ENCODE peak calls at places on chromosomes 2 and 18, in seven cellular contexts. W is transverse colon; O is endothelial cell of umbilical vein; P is NCI-H1105 treated with DMSO at 0.1 percent for 48 hours; K is activated CD4-positive, alpha-beta T cell treated with anti-CD3 and anti-CD28 coated beads, Interleukin-2, amount 50 U/mL, for 1 hour; X is Calu3; A is ELF-1. M is an unnamed sample.

GRCh38 chr2:43020990-43021677 is 205.3 kb downstream of the ZFP36L2 start:
- DNase-seq in P (no peak), K (no peak), W (no peak), O (no peak), A (no peak), X (no peak), M (no peak)

GRCh38 chr18:9595197-9595596 is 19.2 kb downstream of the PPP4R1 start:
- DNase-seq in A (no peak), W (no peak), X (no peak), K (no peak), P (no peak), O (peak; percentile 58), M (no peak)

GRCh38 chr2:101737478-101738240 is 40.2 kb downstream of the MAP4K4 start:
- DNase-seq in W (no peak), X (peak; percentile 45), P (no peak), O (no peak), A (no peak), K (no peak), M (no peak)

GRCh38 chr2:74385396-74385795 is 5.3 kb upstream of the DCTN1 start:
- DNase-seq in K (no peak), A (no peak), O (no peak), W (no peak), X (no peak), P (no peak), M (no peak)

GRCh38 chr2:181138816-181139215 is 158.4 kb downstream of the UBE2E3 start:
- DNase-seq in K (no peak), O (no peak), P (no peak), A (no peak), X (no peak), W (no peak), M (no peak)

GRCh38 chr2:46601328-46601963 is 122.1 kb downstream of the TMEM247 start:
- DNase-seq in X (no peak), K (no peak), O (peak; percentile 18), W (no peak), P (no peak), A (no peak), M (no peak)

GRCh38 chr18:25113081-25113480 is 238.9 kb downstream of the ZNF521 start:
- DNase-seq in O (no peak), W (no peak), A (peak; percentile 39), P (no peak), X (no peak), K (no peak), M (no peak)

GRCh38 chr2:2007551-2008501 is 263.5 kb upstream of the PXDN start:
- DNase-seq in W (no peak), A (peak; percentile 59), X (no peak), K (no peak), P (no peak), O (no peak), M (no peak)

GRCh38 chr2:160306985-160307384 is 106.9 kb upstream of the ITGB6 start:
- DNase-seq in A (no peak), X (no peak), K (no peak), O (no peak), P (no peak), W (no peak), M (no peak)

GRCh38 chr2:172726172-172726735 is 9.4 kb upstream of the RAPGEF4 start:
- DNase-seq in A (no peak), P (no peak), K (no peak), O (peak; percentile 31), X (peak; percentile 14), W (no peak), M (no peak)

GRCh38 chr2:134501476-134502089 is 217.2 kb downstream of the TMEM163 start:
- DNase-seq in P (no peak), A (no peak), X (no peak), O (no peak), W (no peak), K (no peak), M (no peak)

GRCh38 chr2:102753563-102754159 is 8.2 kb upstream of the TMEM182 start:
- DNase-seq in O (peak; percentile 54), K (peak; percentile 20), P (peak; percentile 47), W (peak; percentile 13), A (peak; percentile 8), X (peak; percentile 25), M (no peak)

GRCh38 chr2:3460831-3461544 is 58.3 kb downstream of the ADI1 start:
- DNase-seq in O (no peak), W (no peak), X (no peak), P (no peak), A (no peak), K (no peak), M (no peak)

GRCh38 chr2:230124792-230125452 is 56.2 kb upstream of the SLC16A14 start:
- DNase-seq in O (no peak), K (no peak), W (peak; percentile 32), A (no peak), X (no peak), P (no peak), M (peak; percentile 9)

GRCh38 chr2:157229572-157229971 is 27.9 kb upstream of the GALNT5 start:
- DNase-seq in X (no peak), K (no peak), O (no peak), A (no peak), P (no peak), W (no peak), M (no peak)

GRCh38 chr2:241064802-241065354 is 37.2 kb downstream of the MTERF4 start:
- DNase-seq in W (no peak), X (no peak), O (no peak), P (no peak), K (no peak), A (no peak), M (no peak)

GRCh38 chr2:205650450-205650849 is 31.9 kb upstream of the NRP2 start:
- DNase-seq in O (peak; percentile 29), X (no peak), A (peak; percentile 96), K (no peak), W (no peak), P (no peak), M (no peak)

GRCh38 chr2:142315353-142315752 is 184.5 kb upstream of the LRP1B start:
- DNase-seq in K (no peak), W (no peak), X (no peak), O (no peak), P (no peak), A (no peak), M (no peak)

GRCh38 chr18:79302120-79302519 is 93.6 kb upstream of the NFATC1 start:
- DNase-seq in O (no peak), W (peak; percentile 87), X (no peak), A (no peak), K (no peak), P (no peak), M (no peak)